ENCODE peak calls at places on chromosome 12, in eight cellular contexts. D, X, H, J, Q, I, Z and L are unnamed samples.

GRCh38 chr12:117051380-117051779 is 47.8 kb downstream of the TESC start:
- ATAC-seq in D (no peak), X (no peak), H (no peak), J (no peak), Q (peak; percentile 52), I (peak; percentile 64), Z (no peak), L (no peak)

GRCh38 chr12:79411791-79412190 is 279.0 kb downstream of the PAWR start:
- ATAC-seq in D (no peak), X (no peak), H (no peak), J (peak; percentile 28), Q (no peak), I (no peak), Z (no peak), L (no peak)

GRCh38 chr12:82015623-82016347 is 256.6 kb upstream of the PPFIA2 start:
- ATAC-seq in D (peak; percentile 72), X (no peak), H (no peak), J (no peak), Q (no peak), I (no peak), Z (no peak), L (peak; percentile 62)

GRCh38 chr12:95989504-95990123 is 6.5 kb downstream of the HAL start:
- ATAC-seq in D (no peak), X (no peak), H (no peak), J (no peak), Q (no peak), I (no peak), Z (no peak), L (no peak)

GRCh38 chr12:2341871-2342270 is 289.1 kb downstream of the CACNA1C start:
- ATAC-seq in D (no peak), X (no peak), H (no peak), J (peak; percentile 72), Q (no peak), I (no peak), Z (no peak), L (no peak)

GRCh38 chr12:2634481-2634880 is 160.3 kb upstream of the FKBP4 start:
- ATAC-seq in D (no peak), X (peak; percentile 30), H (no peak), J (no peak), Q (no peak), I (no peak), Z (no peak), L (no peak)

GRCh38 chr12:51925400-51926063 is 18.2 kb downstream of the ACVRL1 start:
- ATAC-seq in D (no peak), X (no peak), H (no peak), J (no peak), Q (no peak), I (no peak), Z (no peak), L (no peak)

GRCh38 chr12:3363608-3364007 is 127.4 kb upstream of the PRMT8 start:
- ATAC-seq in D (no peak), X (no peak), H (peak; percentile 86), J (no peak), Q (peak; percentile 51), I (peak; percentile 56), Z (peak; percentile 24), L (no peak)

GRCh38 chr12:54159140-54159539 is 29.6 kb downstream of the SMUG1 start:
- ATAC-seq in D (peak; percentile 74), X (peak; percentile 68), H (peak; percentile 69), J (peak; percentile 83), Q (no peak), I (no peak), Z (peak; percentile 91), L (peak; percentile 65)

GRCh38 chr12:121059031-121059898 is 20.2 kb upstream of the OASL start:
- ATAC-seq in D (no peak), X (peak; percentile 24), H (no peak), J (peak; percentile 25), Q (no peak), I (peak; percentile 19), Z (no peak), L (no peak)

GRCh38 chr12:118103231-118103600 is 595 bp downstream of the VSIG10 start:
- ATAC-seq in D (peak; percentile 20), X (peak; percentile 17), H (peak; percentile 23), J (no peak), Q (peak; percentile 25), I (peak; percentile 6), Z (peak; percentile 10), L (peak; percentile 17)

GRCh38 chr12:123065666-123066457 is 85.0 kb downstream of the PITPNM2 start:
- ATAC-seq in D (no peak), X (no peak), H (no peak), J (no peak), Q (no peak), I (no peak), Z (peak; percentile 19), L (peak; percentile 7)

GRCh38 chr12:623172-623864 is 39.9 kb downstream of the NINJ2 start:
- ATAC-seq in D (no peak), X (no peak), H (no peak), J (peak; percentile 53), Q (peak; percentile 77), I (peak; percentile 77), Z (no peak), L (no peak)

GRCh38 chr12:71233083-71233482 is 75.3 kb upstream of the TSPAN8 start:
- ATAC-seq in D (no peak), X (no peak), H (no peak), J (no peak), Q (no peak), I (no peak), Z (no peak), L (no peak)

GRCh38 chr12:88753074-88753473 is 172.8 kb upstream of the KITLG start:
- ATAC-seq in D (no peak), X (peak; percentile 50), H (no peak), J (no peak), Q (no peak), I (no peak), Z (no peak), L (no peak)

GRCh38 chr12:102691773-102692555 is 211.6 kb upstream of the IGF1 start:
- ATAC-seq in D (no peak), X (no peak), H (no peak), J (no peak), Q (no peak), I (no peak), Z (no peak), L (no peak)

GRCh38 chr12:26520869-26521268 is 312.1 kb downstream of the ITPR2 start:
- ATAC-seq in D (peak; percentile 63), X (no peak), H (no peak), J (no peak), Q (no peak), I (no peak), Z (peak; percentile 34), L (peak; percentile 16)

GRCh38 chr12:82760423-82760822 is 73.7 kb downstream of the TMTC2 start:
- ATAC-seq in D (no peak), X (no peak), H (no peak), J (no peak), Q (no peak), I (no peak), Z (no peak), L (no peak)

GRCh38 chr12:120725151-120725658 is 421 bp upstream of the ACADS start:
- ATAC-seq in D (no peak), X (no peak), H (no peak), J (no peak), Q (no peak), I (no peak), Z (no peak), L (peak; percentile 1)

GRCh38 chr12:2322554-2323120 is 269.9 kb downstream of the CACNA1C start:
- ATAC-seq in D (no peak), X (no peak), H (no peak), J (no peak), Q (peak; percentile 58), I (peak; percentile 39), Z (no peak), L (no peak)

GRCh38 chr12:112480931-112481330 is 62.2 kb downstream of the PTPN11 start:
- ATAC-seq in D (no peak), X (no peak), H (no peak), J (no peak), Q (no peak), I (no peak), Z (no peak), L (no peak)

GRCh38 chr12:123571343-123571813 is 13.0 kb upstream of the TMED2 start:
- ATAC-seq in D (no peak), X (peak; percentile 65), H (no peak), J (peak; percentile 89), Q (peak; percentile 71), I (peak; percentile 46), Z (no peak), L (no peak)

GRCh38 chr12:131962069-131962468 is 12.3 kb downstream of the EP400 start:
- ATAC-seq in D (no peak), X (no peak), H (no peak), J (no peak), Q (peak; percentile 85), I (peak; percentile 82), Z (no peak), L (no peak)

GRCh38 chr12:26855337-26856089 is 22.5 kb upstream of the ITPR2 start:
- ATAC-seq in D (peak; percentile 66), X (no peak), H (no peak), J (no peak), Q (no peak), I (no peak), Z (no peak), L (peak; percentile 38)

GRCh38 chr12:39723831-39724230 is 104.2 kb upstream of the ABCD2 start:
- ATAC-seq in D (peak; percentile 92), X (no peak), H (no peak), J (no peak), Q (no peak), I (no peak), Z (no peak), L (peak; percentile 76)

GRCh38 chr12:122028601-122029560 is 7.2 kb downstream of the BCL7A start:
- ATAC-seq in D (peak; percentile 98), X (no peak), H (peak; percentile 35), J (no peak), Q (peak; percentile 34), I (peak; percentile 56), Z (peak; percentile 72), L (peak; percentile 75)

GRCh38 chr12:98154850-98155249 is 360.5 kb upstream of the TMPO start:
- ATAC-seq in D (no peak), X (no peak), H (no peak), J (no peak), Q (no peak), I (peak; percentile 62), Z (no peak), L (no peak)

GRCh38 chr12:86801439-86801838 is 545.2 kb upstream of the MGAT4C start:
- ATAC-seq in D (no peak), X (no peak), H (no peak), J (no peak), Q (no peak), I (no peak), Z (no peak), L (no peak)

GRCh38 chr12:60209933-60210332 is 614.1 kb downstream of the SLC16A7 start:
- ATAC-seq in D (no peak), X (no peak), H (no peak), J (no peak), Q (no peak), I (no peak), Z (no peak), L (no peak)

GRCh38 chr12:67433393-67434175 is 164.4 kb downstream of the CAND1 start:
- ATAC-seq in D (no peak), X (peak; percentile 21), H (peak; percentile 97), J (peak; percentile 57), Q (no peak), I (no peak), Z (no peak), L (peak; percentile 40)

GRCh38 chr12:99766408-99766807 is 118.9 kb downstream of the GARIN6 start:
- ATAC-seq in D (no peak), X (no peak), H (no peak), J (peak; percentile 82), Q (no peak), I (no peak), Z (no peak), L (no peak)

GRCh38 chr12:96359328-96359727 is 40.9 kb downstream of the CDK17 start:
- ATAC-seq in D (no peak), X (no peak), H (no peak), J (no peak), Q (no peak), I (no peak), Z (no peak), L (no peak)

GRCh38 chr12:95118788-95119179 is 45.4 kb upstream of the NR2C1 start:
- ATAC-seq in D (no peak), X (no peak), H (no peak), J (no peak), Q (no peak), I (no peak), Z (no peak), L (no peak)

GRCh38 chr12:66240106-66240820 is 51.2 kb downstream of the IRAK3 start:
- ATAC-seq in D (no peak), X (no peak), H (no peak), J (no peak), Q (no peak), I (no peak), Z (no peak), L (no peak)